ENCODE peak calls at places on chromosomes 5 and 9, in five cellular contexts. One of them, this sample, is unnamed.

GRCh38 chr5:31537349-31537748 is 5.2 kb downstream of the C5orf22 start:
- DNase-seq in OCI-LY7: no peak
- DNase-seq in fibroblast of mammary gland: no peak
- DNase-seq in naive thymus-derived CD4-positive, alpha-beta T cell: no peak
- DNase-seq in AG10803: no peak
- DNase-seq in this sample: no peak

GRCh38 chr5:11234501-11234911 is 473.5 kb upstream of the DAP start:
- DNase-seq in fibroblast of mammary gland: no peak
- DNase-seq in AG10803: no peak
- DNase-seq in OCI-LY7: no peak
- DNase-seq in naive thymus-derived CD4-positive, alpha-beta T cell: peak; percentile 29
- DNase-seq in this sample: no peak

GRCh38 chr5:1185038-1185651 is 16.2 kb upstream of the SLC6A19 start:
- DNase-seq in OCI-LY7: no peak
- DNase-seq in fibroblast of mammary gland: no peak
- DNase-seq in AG10803: no peak
- DNase-seq in naive thymus-derived CD4-positive, alpha-beta T cell: no peak
- DNase-seq in this sample: no peak

GRCh38 chr9:17594961-17595360 is 16.1 kb downstream of the SH3GL2 start:
- DNase-seq in OCI-LY7: no peak
- DNase-seq in AG10803: no peak
- DNase-seq in naive thymus-derived CD4-positive, alpha-beta T cell: no peak
- DNase-seq in fibroblast of mammary gland: no peak
- DNase-seq in this sample: no peak

GRCh38 chr9:113675475-113675941 is 200.6 kb upstream of the ZNF618 start:
- DNase-seq in OCI-LY7: no peak
- DNase-seq in naive thymus-derived CD4-positive, alpha-beta T cell: no peak
- DNase-seq in fibroblast of mammary gland: peak; percentile 100
- DNase-seq in AG10803: peak; percentile 98
- DNase-seq in this sample: no peak

GRCh38 chr9:112104901-112105300 is 70.2 kb downstream of the SUSD1 start:
- DNase-seq in OCI-LY7: peak; percentile 62
- DNase-seq in fibroblast of mammary gland: no peak
- DNase-seq in AG10803: no peak
- DNase-seq in naive thymus-derived CD4-positive, alpha-beta T cell: no peak
- DNase-seq in this sample: no peak

GRCh38 chr9:105291938-105292337 is 47.5 kb downstream of the SLC44A1 start:
- DNase-seq in fibroblast of mammary gland: no peak
- DNase-seq in OCI-LY7: no peak
- DNase-seq in AG10803: no peak
- DNase-seq in naive thymus-derived CD4-positive, alpha-beta T cell: no peak
- DNase-seq in this sample: no peak

GRCh38 chr5:96717874-96718273 is 55.7 kb downstream of the CAST start:
- DNase-seq in AG10803: no peak
- DNase-seq in OCI-LY7: no peak
- DNase-seq in naive thymus-derived CD4-positive, alpha-beta T cell: no peak
- DNase-seq in fibroblast of mammary gland: no peak
- DNase-seq in this sample: no peak

GRCh38 chr5:135108992-135109391 is 75.0 kb upstream of the PITX1 start:
- DNase-seq in fibroblast of mammary gland: no peak
- DNase-seq in AG10803: no peak
- DNase-seq in naive thymus-derived CD4-positive, alpha-beta T cell: no peak
- DNase-seq in OCI-LY7: no peak
- DNase-seq in this sample: no peak

GRCh38 chr5:378301-378891 is 56.9 kb downstream of the AHRR start:
- DNase-seq in AG10803: no peak
- DNase-seq in OCI-LY7: no peak
- DNase-seq in fibroblast of mammary gland: peak; percentile 45
- DNase-seq in naive thymus-derived CD4-positive, alpha-beta T cell: no peak
- DNase-seq in this sample: no peak

GRCh38 chr5:86768699-86769202 is 151.0 kb downstream of the COX7C start:
- DNase-seq in naive thymus-derived CD4-positive, alpha-beta T cell: no peak
- DNase-seq in fibroblast of mammary gland: no peak
- DNase-seq in OCI-LY7: no peak
- DNase-seq in AG10803: no peak
- DNase-seq in this sample: no peak

GRCh38 chr5:130164966-130165365 is 260.7 kb downstream of the CHSY3 start:
- DNase-seq in fibroblast of mammary gland: peak; percentile 78
- DNase-seq in AG10803: no peak
- DNase-seq in OCI-LY7: no peak
- DNase-seq in naive thymus-derived CD4-positive, alpha-beta T cell: no peak
- DNase-seq in this sample: no peak

GRCh38 chr9:32706004-32706749 is 70.7 kb upstream of the TAF1L start:
- DNase-seq in OCI-LY7: no peak
- DNase-seq in AG10803: no peak
- DNase-seq in naive thymus-derived CD4-positive, alpha-beta T cell: no peak
- DNase-seq in fibroblast of mammary gland: peak; percentile 41
- DNase-seq in this sample: no peak

GRCh38 chr9:37908698-37909186 is 4.8 kb upstream of the SLC25A51 start:
- DNase-seq in fibroblast of mammary gland: peak; percentile 73
- DNase-seq in OCI-LY7: no peak
- DNase-seq in AG10803: peak; percentile 90
- DNase-seq in naive thymus-derived CD4-positive, alpha-beta T cell: no peak
- DNase-seq in this sample: no peak

GRCh38 chr9:130208600-130209347 is 36.6 kb downstream of the NCS1 start:
- DNase-seq in fibroblast of mammary gland: no peak
- DNase-seq in AG10803: no peak
- DNase-seq in OCI-LY7: no peak
- DNase-seq in naive thymus-derived CD4-positive, alpha-beta T cell: no peak
- DNase-seq in this sample: peak; percentile 91

GRCh38 chr5:128536229-128536860 is 1.7 kb downstream of the FBN2 start:
- DNase-seq in OCI-LY7: no peak
- DNase-seq in AG10803: no peak
- DNase-seq in fibroblast of mammary gland: no peak
- DNase-seq in naive thymus-derived CD4-positive, alpha-beta T cell: no peak
- DNase-seq in this sample: no peak

GRCh38 chr9:19371942-19372341 is 8.1 kb downstream of the RPS6 start:
- DNase-seq in OCI-LY7: peak; percentile 39
- DNase-seq in AG10803: no peak
- DNase-seq in naive thymus-derived CD4-positive, alpha-beta T cell: no peak
- DNase-seq in fibroblast of mammary gland: no peak
- DNase-seq in this sample: peak; percentile 37

GRCh38 chr5:14156611-14157493 is 13.7 kb downstream of the TRIO start:
- DNase-seq in OCI-LY7: peak; percentile 40
- DNase-seq in AG10803: peak; percentile 96
- DNase-seq in fibroblast of mammary gland: peak; percentile 99
- DNase-seq in naive thymus-derived CD4-positive, alpha-beta T cell: no peak
- DNase-seq in this sample: peak; percentile 89

GRCh38 chr9:68979538-68980314 is 34.2 kb downstream of the PRKACG start:
- DNase-seq in AG10803: no peak
- DNase-seq in fibroblast of mammary gland: no peak
- DNase-seq in naive thymus-derived CD4-positive, alpha-beta T cell: peak; percentile 24
- DNase-seq in OCI-LY7: peak; percentile 63
- DNase-seq in this sample: peak; percentile 9

GRCh38 chr5:69257577-69257976 is 22.9 kb downstream of the CDK7 start:
- DNase-seq in AG10803: no peak
- DNase-seq in fibroblast of mammary gland: no peak
- DNase-seq in OCI-LY7: no peak
- DNase-seq in naive thymus-derived CD4-positive, alpha-beta T cell: no peak
- DNase-seq in this sample: no peak

GRCh38 chr9:115237383-115238087 is 119.6 kb upstream of the TNC start:
- DNase-seq in AG10803: peak; percentile 84
- DNase-seq in OCI-LY7: no peak
- DNase-seq in naive thymus-derived CD4-positive, alpha-beta T cell: no peak
- DNase-seq in fibroblast of mammary gland: peak; percentile 67
- DNase-seq in this sample: no peak

GRCh38 chr5:3460416-3460815 is 135.2 kb upstream of the IRX1 start:
- DNase-seq in OCI-LY7: no peak
- DNase-seq in AG10803: no peak
- DNase-seq in fibroblast of mammary gland: no peak
- DNase-seq in naive thymus-derived CD4-positive, alpha-beta T cell: no peak
- DNase-seq in this sample: no peak

GRCh38 chr5:23473915-23474679 is 33.3 kb upstream of the PRDM9 start:
- DNase-seq in AG10803: no peak
- DNase-seq in OCI-LY7: no peak
- DNase-seq in fibroblast of mammary gland: no peak
- DNase-seq in naive thymus-derived CD4-positive, alpha-beta T cell: no peak
- DNase-seq in this sample: no peak

GRCh38 chr9:136009516-136009915 is 48.3 kb upstream of the UBAC1 start:
- DNase-seq in fibroblast of mammary gland: no peak
- DNase-seq in OCI-LY7: no peak
- DNase-seq in naive thymus-derived CD4-positive, alpha-beta T cell: no peak
- DNase-seq in AG10803: no peak
- DNase-seq in this sample: no peak

GRCh38 chr9:34375901-34376595 is 650 bp downstream of the MYORG start:
- DNase-seq in fibroblast of mammary gland: peak; percentile 15
- DNase-seq in naive thymus-derived CD4-positive, alpha-beta T cell: peak; percentile 34
- DNase-seq in AG10803: no peak
- DNase-seq in OCI-LY7: peak; percentile 78
- DNase-seq in this sample: peak; percentile 37

GRCh38 chr5:167898361-167899042 is 392.9 kb upstream of the WWC1 start:
- DNase-seq in OCI-LY7: no peak
- DNase-seq in naive thymus-derived CD4-positive, alpha-beta T cell: no peak
- DNase-seq in AG10803: peak; percentile 81
- DNase-seq in fibroblast of mammary gland: no peak
- DNase-seq in this sample: no peak

GRCh38 chr9:98634680-98635079 is 74.1 kb downstream of the GABBR2 start:
- DNase-seq in fibroblast of mammary gland: no peak
- DNase-seq in OCI-LY7: no peak
- DNase-seq in AG10803: no peak
- DNase-seq in naive thymus-derived CD4-positive, alpha-beta T cell: no peak
- DNase-seq in this sample: no peak

GRCh38 chr5:169197343-169197742 is 103.6 kb downstream of the SLIT3 start:
- DNase-seq in AG10803: peak; percentile 15
- DNase-seq in naive thymus-derived CD4-positive, alpha-beta T cell: no peak
- DNase-seq in fibroblast of mammary gland: no peak
- DNase-seq in OCI-LY7: no peak
- DNase-seq in this sample: no peak

GRCh38 chr5:52800394-52801213 is 12.9 kb downstream of the ITGA1 start:
- DNase-seq in fibroblast of mammary gland: peak; percentile 76
- DNase-seq in AG10803: peak; percentile 79
- DNase-seq in naive thymus-derived CD4-positive, alpha-beta T cell: peak; percentile 12
- DNase-seq in OCI-LY7: peak; percentile 54
- DNase-seq in this sample: peak; percentile 46

GRCh38 chr5:7324919-7325318 is 71.0 kb upstream of the ADCY2 start:
- DNase-seq in naive thymus-derived CD4-positive, alpha-beta T cell: no peak
- DNase-seq in AG10803: no peak
- DNase-seq in fibroblast of mammary gland: no peak
- DNase-seq in OCI-LY7: no peak
- DNase-seq in this sample: no peak

GRCh38 chr5:66554211-66554610 is 42.0 kb upstream of the MAST4 start:
- DNase-seq in fibroblast of mammary gland: peak; percentile 24
- DNase-seq in AG10803: no peak
- DNase-seq in naive thymus-derived CD4-positive, alpha-beta T cell: no peak
- DNase-seq in OCI-LY7: peak; percentile 82
- DNase-seq in this sample: no peak

GRCh38 chr9:118609355-118610044 is 759.7 kb downstream of the BRINP1 start:
- DNase-seq in fibroblast of mammary gland: peak; percentile 69
- DNase-seq in naive thymus-derived CD4-positive, alpha-beta T cell: no peak
- DNase-seq in AG10803: peak; percentile 90
- DNase-seq in OCI-LY7: no peak
- DNase-seq in this sample: no peak